ENCODE peak calls at places on chromosomes 12 and 14, in eight cellular contexts. G is GM23338; C is A549; S is prostate gland; T is CD4-positive, alpha-beta memory T cell; W is upper lobe of right lung; O is keratinocyte; Q is effector memory CD4-positive, alpha-beta T cell. P is an unnamed sample.
A peak's percentile ranks its signal among the peaks of the same experiment; 100 is the strongest.

GRCh38 chr14:67663633-67664032 is 10.8 kb downstream of the VTI1B start:
- DNase-seq in C (no peak), G (no peak), O (peak; percentile 38), S (no peak), W (no peak), T (no peak), Q (no peak), P (no peak)

GRCh38 chr12:67968316-67968715 is 20.9 kb upstream of the IFNG-AS1 start:
- DNase-seq in S (no peak), O (no peak), G (no peak), T (no peak), C (no peak), W (no peak), Q (no peak), P (no peak)

GRCh38 chr14:55899531-55899930 is 218.7 kb upstream of the PELI2 start:
- DNase-seq in Q (no peak), G (no peak), C (no peak), O (no peak), W (no peak), S (no peak), T (no peak), P (no peak)

GRCh38 chr14:79197516-79197915 is 1013.8 kb downstream of the DIO2 start:
- DNase-seq in S (no peak), G (no peak), Q (no peak), T (no peak), C (no peak), W (no peak), O (no peak), P (no peak)

GRCh38 chr12:110230655-110231054 is 50.4 kb upstream of the ATP2A2 start:
- DNase-seq in Q (no peak), S (no peak), O (no peak), C (no peak), T (no peak), W (no peak), G (no peak), P (no peak)

GRCh38 chr12:67721216-67721615 is 72.7 kb downstream of the DYRK2 start:
- DNase-seq in S (no peak), C (no peak), G (no peak), Q (no peak), O (no peak), W (no peak), T (no peak), P (no peak)

GRCh38 chr12:94740601-94741362 is 90.4 kb upstream of the TMCC3 start:
- DNase-seq in W (no peak), G (peak; percentile 81), C (no peak), S (no peak), T (no peak), O (no peak), Q (no peak), P (no peak)

GRCh38 chr12:88951860-88952483 is 371.7 kb upstream of the KITLG start:
- DNase-seq in S (no peak), G (peak; percentile 70), W (no peak), T (no peak), O (no peak), Q (no peak), C (no peak), P (no peak)

GRCh38 chr12:109844091-109844490 is 10.9 kb upstream of the TRPV4 start:
- DNase-seq in G (no peak), S (no peak), W (no peak), C (no peak), O (no peak), Q (no peak), T (no peak), P (no peak)

GRCh38 chr12:78239566-78239965 is 408.9 kb downstream of the NAV3 start:
- DNase-seq in G (no peak), Q (no peak), O (no peak), T (no peak), W (no peak), C (no peak), S (no peak), P (no peak)

GRCh38 chr14:24317141-24317927 is 6.0 kb downstream of the LTB4R start:
- DNase-seq in T (no peak), S (no peak), O (no peak), C (no peak), G (no peak), Q (no peak), W (no peak), P (no peak)

GRCh38 chr14:77681196-77682157 is 26.3 kb downstream of the ALKBH1 start:
- DNase-seq in C (peak; percentile 17), T (no peak), W (no peak), Q (no peak), S (peak; percentile 42), O (no peak), G (no peak), P (no peak)

GRCh38 chr14:77436042-77436441 is 12.7 kb upstream of the NOXRED1 start:
- DNase-seq in S (no peak), Q (no peak), W (no peak), G (no peak), T (no peak), C (no peak), O (no peak), P (no peak)

GRCh38 chr14:32419429-32419828 is 90.3 kb downstream of the AKAP6 start:
- DNase-seq in Q (no peak), C (no peak), W (no peak), G (no peak), T (no peak), S (no peak), O (no peak), P (no peak)

GRCh38 chr12:30329281-30329680 is 366.4 kb downstream of the IPO8 start:
- DNase-seq in Q (no peak), W (no peak), T (no peak), G (no peak), S (no peak), O (no peak), C (no peak), P (no peak)

GRCh38 chr12:107258780-107259179 is 165.4 kb upstream of the CRY1 start:
- DNase-seq in W (no peak), G (no peak), T (no peak), S (no peak), Q (no peak), O (no peak), C (no peak), P (no peak)

GRCh38 chr14:88023658-88024187 is 18.8 kb downstream of the GPR65 start:
- DNase-seq in T (peak; percentile 20), Q (no peak), O (no peak), W (no peak), C (no peak), S (no peak), G (peak; percentile 27), P (peak; percentile 26)

GRCh38 chr12:110649341-110649847 is 35.5 kb downstream of the TCTN1 start:
- DNase-seq in S (no peak), O (no peak), W (no peak), Q (no peak), T (no peak), G (peak; percentile 39), C (no peak), P (no peak)

GRCh38 chr12:64824500-64825142 is at the start of gene TBC1D30:
- DNase-seq in S (no peak), T (no peak), C (no peak), G (peak; percentile 58), O (no peak), W (peak; percentile 69), Q (no peak), P (no peak)

DNA sequence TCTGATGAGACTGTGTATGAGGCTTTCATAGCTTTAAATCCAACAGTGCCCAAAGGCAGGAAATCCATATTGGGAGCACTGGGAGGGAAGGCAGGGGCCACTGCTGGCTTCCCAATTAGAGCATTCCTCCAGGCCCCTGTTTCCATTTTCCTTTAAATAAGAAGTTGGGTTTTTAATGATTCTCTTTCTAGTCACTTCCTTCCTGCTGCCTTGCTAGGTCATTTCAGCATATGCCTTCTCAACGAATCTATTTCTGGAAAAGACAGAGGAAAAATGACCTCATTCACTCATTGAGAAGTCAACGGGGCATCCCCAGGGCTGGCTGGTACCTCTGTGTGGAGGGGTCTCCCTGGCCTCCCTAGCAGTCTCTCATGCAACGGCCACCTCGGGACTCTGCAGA is 43.5 kb downstream of the IGF1 start:
- DNase-seq in G (no peak), Q (no peak), W (no peak), S (no peak), O (no peak), C (no peak), T (no peak), P (no peak)
- H3K27ac ChIP-seq in G (no peak overlapping the region), Q (no peak overlapping the region), W (no peak overlapping the region), S (no peak overlapping the region), O (no peak overlapping the region), C (no peak overlapping the region), T (no peak overlapping the region), P (no peak overlapping the region)

GRCh38 chr14:51533877-51534553 is 117.7 kb upstream of the FRMD6 start:
- DNase-seq in W (no peak), S (no peak), Q (no peak), G (no peak), O (no peak), C (no peak), T (no peak), P (no peak)
- H3K27ac ChIP-seq in W (no peak overlapping the region), S (peak overlapping the region; percentile 31), Q (no peak overlapping the region), G (no peak overlapping the region), O (peak overlapping the region; percentile 99), C (peak overlapping the region; percentile 79), T (no peak overlapping the region), P (no peak overlapping the region)

DNA sequence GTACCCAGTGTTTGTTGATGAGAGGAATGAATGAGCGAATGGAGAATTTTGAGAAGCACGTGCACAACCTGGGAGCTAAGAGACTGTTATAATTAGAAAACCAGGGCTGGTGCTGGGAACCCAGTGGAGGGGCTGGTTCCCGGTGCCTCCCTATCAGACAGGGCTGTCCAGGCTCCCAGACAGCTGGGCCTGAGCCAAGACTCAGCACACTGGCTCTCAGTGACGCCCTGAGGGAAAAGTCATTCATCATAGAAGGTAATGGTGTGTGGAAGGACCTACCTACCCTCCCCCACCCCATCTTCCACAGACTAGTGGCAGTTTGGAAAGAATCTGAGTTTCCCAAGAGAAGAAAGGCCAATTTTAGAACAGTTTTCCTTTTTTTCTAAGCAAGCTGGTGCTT is 34.7 kb downstream of the KCNA5 start:
- DNase-seq in Q (no peak), G (no peak), W (no peak), O (no peak), T (no peak), S (no peak), C (no peak), P (no peak)
- H3K27ac ChIP-seq in Q (no peak overlapping the region), G (no peak overlapping the region), W (no peak overlapping the region), O (no peak overlapping the region), T (no peak overlapping the region), S (no peak overlapping the region), C (no peak overlapping the region), P (no peak overlapping the region)

GRCh38 chr12:120204171-120204570 is 3.3 kb upstream of the RPLP0 start:
- DNase-seq in O (no peak), S (no peak), Q (no peak), G (no peak), C (no peak), W (no peak), T (no peak), P (no peak)

GRCh38 chr12:120196363-120196762 is 1.8 kb upstream of the GCN1 start:
- DNase-seq in G (no peak), O (no peak), Q (no peak), T (no peak), W (no peak), C (no peak), S (no peak), P (no peak)

GRCh38 chr12:120197542-120197887 is 3.0 kb upstream of the GCN1 start:
- DNase-seq in Q (no peak), S (no peak), T (no peak), O (no peak), G (no peak), C (no peak), W (no peak), P (no peak)

GRCh38 chr12:120199025-120199424 is 1.9 kb downstream of the RPLP0 start:
- DNase-seq in Q (no peak), W (no peak), C (no peak), O (no peak), T (no peak), S (no peak), G (no peak), P (no peak)

GRCh38 chr12:120199595-120200306 is 1.2 kb downstream of the RPLP0 start:
- DNase-seq in O (no peak), C (no peak), Q (no peak), S (no peak), W (no peak), G (no peak), T (no peak), P (peak; percentile 8)
- H3K27ac ChIP-seq in O (peak overlapping the region; percentile 89), C (peak overlapping the region; percentile 92), Q (peak overlapping the region; percentile 78), S (peak overlapping the region; percentile 71), W (peak overlapping the region; percentile 87), G (peak overlapping the region; percentile 96), T (peak overlapping the region; percentile 84), P (peak overlapping the region; percentile 86)

P was measured in CD4-positive, CD25-positive, alpha-beta regulatory T cell.